ENCODE peak calls at places on chromosome 14, in four cellular contexts. P is fibroblast of the aortic adventitia, X is A549, T is WERI-Rb-1. V is an unnamed sample.

GRCh38 chr14:104240426-104241157 is 102.2 kb downstream of the KIF26A start:
- DNase-seq in X (no peak), T (no peak), P (no peak), V (no peak)

GRCh38 chr14:79831198-79831890 is 380.0 kb downstream of the DIO2 start:
- DNase-seq in X (no peak), P (no peak), T (no peak), V (no peak)

GRCh38 chr14:79295385-79295784 is 915.9 kb downstream of the DIO2 start:
- DNase-seq in X (no peak), T (no peak), P (no peak), V (no peak)

GRCh38 chr14:70921669-70922068 is 14.4 kb downstream of the PCNX1 start:
- DNase-seq in P (no peak), X (no peak), T (no peak), V (no peak)

GRCh38 chr14:64705406-64706118 is 1.3 kb downstream of the PLEKHG3 start:
- DNase-seq in X (no peak), P (no peak), T (no peak), V (no peak)

GRCh38 chr14:65792208-65792905 is 379.8 kb downstream of the FUT8 start:
- DNase-seq in T (no peak), P (peak), X (peak), V (no peak)

GRCh38 chr14:90301580-90302181 is 30.1 kb downstream of the NRDE2 start:
- DNase-seq in X (peak), T (no peak), P (peak), V (peak)

GRCh38 chr14:65840786-65841185 is 428.3 kb downstream of the FUT8 start:
- DNase-seq in X (no peak), P (peak), T (no peak), V (peak)

GRCh38 chr14:104290756-104291122 is 152.4 kb downstream of the KIF26A start:
- DNase-seq in X (no peak), T (peak), P (no peak), V (no peak)

GRCh38 chr14:105169776-105170655 is 1.4 kb upstream of the JAG2 start:
- DNase-seq in T (no peak), P (no peak), X (no peak), V (no peak)

GRCh38 chr14:105899657-105900397 is 373.4 kb downstream of the TMEM121 start:
- DNase-seq in X (no peak), P (no peak), T (no peak), V (no peak)

GRCh38 chr14:74140374-74140850 is 55.7 kb downstream of the LIN52 start:
- DNase-seq in T (peak), P (peak), X (no peak), V (no peak)

DNA sequence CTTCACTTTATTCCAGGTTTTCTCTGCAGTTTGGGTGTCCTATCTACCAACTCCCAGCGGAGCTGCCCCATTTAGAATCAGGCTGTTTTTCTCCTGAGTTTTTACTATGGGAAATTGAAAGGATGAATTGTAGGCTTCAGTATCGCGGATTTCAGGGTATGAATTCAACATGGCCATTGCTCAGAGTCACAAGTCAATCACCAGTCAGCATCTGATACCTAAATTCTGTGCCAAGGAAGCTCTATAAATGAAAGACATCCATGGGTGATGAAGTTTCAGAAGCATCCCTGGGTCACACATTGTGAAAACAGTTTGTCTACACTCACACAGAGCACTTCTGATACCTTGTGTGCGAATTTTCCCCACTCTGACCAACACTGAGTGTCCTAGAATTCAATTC is 35.8 kb upstream of the YY1 start:
- DNase-seq in P (no peak), X (no peak), T (no peak), V (no peak)
- H3K4me3 ChIP-seq in P (no peak), X (no peak), T (no peak), V (no peak)

GRCh38 chr14:77059276-77059934 is 30.9 kb upstream of the IRF2BPL start:
- DNase-seq in T (no peak), X (peak), P (peak), V (peak)
- TF ChIP-seq CTCF in T (no peak), X (no peak), P (peak), V (peak)

DNA sequence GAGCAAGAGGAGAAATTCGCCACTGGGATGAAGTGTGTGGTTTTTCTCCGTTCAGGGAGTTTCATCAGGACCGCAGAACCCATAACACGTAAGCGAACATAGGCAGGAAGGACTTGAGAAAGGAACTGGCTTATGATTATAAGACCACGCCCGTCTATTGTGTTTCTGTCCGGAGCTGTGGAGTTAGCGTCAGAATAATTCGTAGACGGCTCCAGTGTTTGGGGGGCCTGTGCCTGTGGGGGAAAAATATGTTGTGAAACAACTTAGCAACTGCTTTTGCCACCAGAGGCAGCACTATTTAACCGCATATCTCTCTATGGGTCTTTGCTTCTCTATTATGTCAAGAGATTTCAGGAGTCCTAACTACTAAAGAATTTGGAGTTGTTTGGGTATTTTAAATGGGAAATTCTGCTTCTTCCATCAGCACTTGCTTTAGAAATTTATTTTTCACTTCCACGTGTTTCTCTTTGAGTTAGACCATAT is 506 bp upstream of the CLEC14A start:
- DNase-seq in T (no peak), P (peak), X (no peak), V (no peak)
- H3K4me3 ChIP-seq in T (no peak), P (no peak), X (no peak), V (no peak)

DNA sequence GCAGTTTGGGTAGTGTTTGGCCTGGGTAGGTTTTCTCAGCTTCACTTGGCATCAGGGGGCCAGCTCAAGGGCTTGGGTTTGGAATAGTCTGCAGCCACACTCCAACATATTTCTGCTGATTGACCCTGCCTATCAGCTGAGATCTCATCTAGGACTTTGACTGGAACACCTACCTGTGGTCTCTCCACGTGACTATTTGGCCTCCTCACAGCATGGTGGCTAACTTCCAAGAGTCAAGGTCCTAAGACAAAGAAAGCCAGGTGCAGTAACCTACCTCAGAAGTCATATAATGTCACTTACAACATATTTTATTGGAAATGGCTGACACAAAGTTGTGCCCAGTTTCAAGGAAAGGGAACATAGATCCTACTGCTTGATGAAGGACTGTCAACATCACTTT is 481.0 kb downstream of the EGLN3 start:
- DNase-seq in X (no peak), T (no peak), P (no peak), V (no peak)
- TF ChIP-seq CTCF in X (no peak), T (no peak), P (no peak), V (no peak)

GRCh38 chr14:102930138-102930752 is 7.8 kb downstream of the AMN start:
- DNase-seq in T (peak), X (no peak), P (no peak), V (no peak)

GRCh38 chr14:102929349-102930137 is 7.1 kb downstream of the AMN start:
- DNase-seq in X (no peak), P (no peak), T (no peak), V (no peak)

GRCh38 chr14:102932484-102933248 is 10.2 kb downstream of the AMN start:
- DNase-seq in T (no peak), P (no peak), X (no peak), V (no peak)

GRCh38 chr14:102931580-102932285 is 9.3 kb downstream of the AMN start:
- DNase-seq in T (no peak), X (no peak), P (no peak), V (no peak)

GRCh38 chr14:102930753-102931579 is 8.5 kb downstream of the AMN start:
- DNase-seq in X (no peak), T (no peak), P (peak), V (no peak)
- H3K4me3 ChIP-seq in X (no peak), T (no peak), P (no peak), V (no peak)

GRCh38 chr14:91372680-91373495 is 44.7 kb downstream of the CCDC88C start:
- DNase-seq in T (no peak), P (no peak), X (no peak), V (no peak)
- TF ChIP-seq CTCF in T (no peak), P (no peak), X (no peak), V (no peak)

DNA sequence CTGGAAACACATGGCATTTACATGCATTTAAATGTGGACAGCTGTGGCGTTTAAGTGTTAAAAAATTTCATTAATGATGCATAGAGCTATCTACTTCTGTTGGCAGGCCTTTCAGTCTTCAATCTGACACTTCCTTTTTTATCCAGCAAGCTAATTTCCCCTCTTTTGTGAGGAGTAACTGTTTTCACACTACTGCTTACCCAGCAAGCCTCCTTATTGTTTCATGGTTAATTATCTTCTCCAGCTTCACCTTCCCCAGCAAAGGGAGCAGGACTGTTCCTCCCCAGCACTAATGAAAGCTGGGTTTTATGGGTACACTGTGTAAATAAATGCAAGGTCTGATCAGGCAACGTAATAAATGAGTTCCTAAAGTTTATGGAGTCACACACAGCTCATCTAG is 129.4 kb upstream of the NPAS3 start:
- DNase-seq in P (no peak), T (no peak), X (no peak), V (no peak)
- H3K4me3 ChIP-seq in P (no peak), T (no peak), X (no peak), V (no peak)

DNA sequence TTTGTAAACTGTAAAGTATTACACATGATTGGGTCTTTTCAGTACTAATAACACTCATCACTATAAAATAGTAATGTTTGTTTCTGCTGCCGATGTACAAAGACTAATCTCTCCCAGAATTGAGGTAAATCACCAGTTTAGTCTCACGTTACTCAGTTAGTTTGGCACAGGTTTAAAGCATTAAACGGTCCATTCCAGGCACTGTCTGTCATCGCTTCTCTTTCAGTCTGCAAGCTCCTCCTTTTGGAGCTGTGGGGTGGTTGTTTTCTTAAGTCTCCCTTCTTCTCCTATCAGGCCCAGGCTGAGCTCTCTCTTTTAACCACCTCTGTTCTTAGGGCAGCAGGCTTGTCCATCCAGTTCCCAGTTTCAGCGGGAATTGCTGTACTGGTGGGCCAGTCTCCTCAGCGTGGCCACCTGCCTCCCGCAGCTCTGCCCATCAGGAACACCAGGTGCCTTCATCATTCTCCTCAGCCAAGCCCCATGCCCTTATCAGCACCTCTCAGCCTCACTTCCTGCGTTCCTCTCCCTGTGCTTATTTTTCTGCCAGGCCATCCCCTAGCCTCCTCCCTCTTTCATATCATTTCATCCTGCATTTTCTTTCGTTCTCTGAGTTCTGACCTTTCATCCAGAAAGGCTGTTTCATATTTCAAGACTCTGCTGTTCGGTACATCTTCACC is 149.0 kb downstream of the TGFB3 start:
- DNase-seq in X (no peak), T (no peak), P (peak), V (peak)
- TF ChIP-seq CTCF in X (no peak), T (no peak), P (no peak), V (no peak)